ENCODE peak calls at places on chromosomes 1 and 21, in six cellular contexts. G is stomach, U is pancreas, Z is brain microvascular endothelial cell, L is AG04449, E is cardiac muscle cell. M is an unnamed sample.

GRCh38 chr1:207045466-207045865 is 5.5 kb downstream of the YOD1 start:
- DNase-seq in U (no peak), G (no peak), L (no peak), E (no peak), Z (no peak), M (no peak)

GRCh38 chr1:56452027-56453011 is 127.0 kb downstream of the PLPP3 start:
- DNase-seq in L (no peak), G (no peak), Z (no peak), U (no peak), E (no peak), M (no peak)

GRCh38 chr1:204075116-204075636 is 2.3 kb downstream of the SOX13 start:
- DNase-seq in Z (no peak), U (no peak), E (peak), G (peak), L (no peak), M (no peak)

GRCh38 chr1:157490337-157491165 is 61.8 kb downstream of the FCRL5 start:
- DNase-seq in L (no peak), E (peak), U (peak), Z (peak), G (peak), M (no peak)

GRCh38 chr1:150560986-150561829 is 12.0 kb downstream of the ADAMTSL4 start:
- DNase-seq in G (peak), E (peak), Z (peak), U (peak), L (peak), M (peak)

GRCh38 chr1:183739640-183740385 is 65.1 kb upstream of the RGL1 start:
- DNase-seq in Z (no peak), G (no peak), U (no peak), E (no peak), L (no peak), M (no peak)

GRCh38 chr1:168223681-168224515 is 1.9 kb upstream of the SFT2D2 start:
- DNase-seq in L (no peak), Z (no peak), G (no peak), U (no peak), E (no peak), M (no peak)

GRCh38 chr1:197356723-197357533 is 88.9 kb downstream of the CRB1 start:
- DNase-seq in Z (peak), L (no peak), G (no peak), U (peak), E (peak), M (peak)

GRCh38 chr1:54542962-54543539 is 5.0 kb upstream of the ACOT11 start:
- DNase-seq in E (no peak), G (no peak), L (no peak), U (no peak), Z (no peak), M (no peak)

GRCh38 chr1:9078035-9078948 is 8.9 kb upstream of the SLC2A5 start:
- DNase-seq in E (no peak), L (no peak), U (no peak), G (no peak), Z (peak), M (no peak)

GRCh38 chr1:8427493-8427892 is 109.6 kb downstream of the SLC45A1 start:
- DNase-seq in Z (no peak), E (no peak), U (no peak), L (no peak), G (no peak), M (no peak)

GRCh38 chr1:22420456-22421053 is 31.1 kb upstream of the ZBTB40 start:
- DNase-seq in G (peak), L (no peak), E (peak), Z (peak), U (peak), M (no peak)

GRCh38 chr1:226033599-226034390 is 28.7 kb upstream of the H3-3A start:
- DNase-seq in E (no peak), G (no peak), L (no peak), Z (no peak), U (no peak), M (no peak)

GRCh38 chr21:42452401-42453018 is 43.5 kb downstream of the RSPH1 start:
- DNase-seq in G (no peak), E (no peak), L (no peak), Z (no peak), U (no peak), M (no peak)

GRCh38 chr1:203402609-203403337 is 51.9 kb upstream of the FMOD start:
- DNase-seq in L (no peak), U (no peak), E (no peak), G (no peak), Z (peak), M (peak)

GRCh38 chr1:96522927-96523326 is 198.7 kb upstream of the PTBP2 start:
- DNase-seq in Z (no peak), E (no peak), L (no peak), U (no peak), G (no peak), M (no peak)

GRCh38 chr1:182909578-182909977 is 43.4 kb downstream of the SHCBP1L start:
- DNase-seq in U (no peak), G (no peak), L (no peak), Z (no peak), E (no peak), M (no peak)

GRCh38 chr1:8674912-8675311 is 142.5 kb downstream of the RERE start:
- DNase-seq in Z (no peak), L (no peak), U (no peak), E (no peak), G (no peak), M (no peak)

GRCh38 chr1:17475729-17476128 is 36.3 kb upstream of the RCC2 start:
- DNase-seq in G (no peak), E (no peak), U (no peak), L (peak), Z (peak), M (peak)

GRCh38 chr1:7471836-7472235 is 299.3 kb upstream of the VAMP3 start:
- DNase-seq in G (no peak), U (no peak), E (no peak), L (peak), Z (no peak), M (no peak)

GRCh38 chr1:187877220-187877619 is 1048.5 kb downstream of the PLA2G4A start:
- DNase-seq in U (no peak), L (no peak), E (no peak), Z (no peak), G (no peak), M (no peak)

GRCh38 chr1:112743174-112744018 is 28.3 kb upstream of the PPM1J start:
- DNase-seq in Z (peak), E (no peak), U (no peak), G (no peak), L (no peak), M (no peak)
- H3K4me3 ChIP-seq in Z (peak), E (no peak), U (no peak), G (peak), L (peak), M (peak)

GRCh38 chr1:109264379-109264755 is 15.0 kb downstream of the CELSR2 start:
- DNase-seq in L (no peak), G (no peak), U (no peak), E (no peak), Z (no peak), M (no peak)

GRCh38 chr1:109263234-109263596 is 13.9 kb downstream of the CELSR2 start:
- DNase-seq in U (no peak), E (no peak), G (no peak), L (no peak), Z (no peak), M (no peak)

GRCh38 chr1:109265016-109265415 is 15.7 kb downstream of the CELSR2 start:
- DNase-seq in E (no peak), Z (no peak), U (no peak), G (no peak), L (no peak), M (no peak)

GRCh38 chr1:109262231-109263010 is 13.1 kb downstream of the CELSR2 start:
- DNase-seq in U (no peak), Z (no peak), G (no peak), L (no peak), E (no peak), M (no peak)

GRCh38 chr1:109263597-109264378 is 14.4 kb downstream of the CELSR2 start:
- DNase-seq in G (peak), L (no peak), U (peak), E (peak), Z (peak), M (no peak)
- TF ChIP-seq CTCF in G (peak), L (peak), U (peak), E (peak), Z (peak), M (peak)

GRCh38 chr1:170661646-170662411 is 2.1 kb upstream of the PRRX1 start:
- DNase-seq in E (peak), L (no peak), G (no peak), Z (peak), U (no peak), M (no peak)
- H3K4me3 ChIP-seq in E (peak), L (peak), G (peak), Z (peak), U (no peak), M (peak)

GRCh38 chr1:63082754-63083153 is 239.6 kb upstream of the FOXD3 start:
- DNase-seq in G (no peak), L (no peak), U (no peak), E (no peak), Z (no peak), M (no peak)

DNA sequence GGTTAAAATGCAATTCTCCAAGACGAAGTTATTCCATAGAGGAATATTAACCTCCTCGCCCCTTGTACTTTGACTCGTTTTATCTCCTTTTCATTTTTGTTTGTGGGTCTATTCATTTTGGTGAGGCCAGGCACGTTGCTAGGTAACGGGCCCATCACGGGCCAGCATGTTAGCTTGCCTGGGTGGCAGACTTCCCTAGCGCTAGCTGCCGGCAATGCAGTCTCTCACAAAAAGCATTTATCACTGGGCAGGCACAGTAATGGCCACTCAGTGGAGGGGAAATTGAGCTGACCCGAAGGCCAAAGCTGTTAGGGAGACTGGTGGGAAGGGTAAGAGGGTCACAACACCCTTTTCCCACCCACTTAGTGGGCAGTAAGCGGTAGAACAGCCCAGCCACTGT is 234.4 kb upstream of the FOXD3 start:
- DNase-seq in G (no peak), U (no peak), L (no peak), Z (peak), E (peak), M (no peak)
- TF ChIP-seq CTCF in G (no peak), U (no peak), L (no peak), Z (peak), E (peak), M (no peak)

GRCh38 chr1:23593556-23594148 is 34.4 kb upstream of the ID3 start:
- DNase-seq in G (no peak), Z (no peak), E (no peak), U (peak), L (no peak), M (no peak)
- H3K4me3 ChIP-seq in G (no peak), Z (no peak), E (no peak), U (no peak), L (no peak), M (no peak)

DNA sequence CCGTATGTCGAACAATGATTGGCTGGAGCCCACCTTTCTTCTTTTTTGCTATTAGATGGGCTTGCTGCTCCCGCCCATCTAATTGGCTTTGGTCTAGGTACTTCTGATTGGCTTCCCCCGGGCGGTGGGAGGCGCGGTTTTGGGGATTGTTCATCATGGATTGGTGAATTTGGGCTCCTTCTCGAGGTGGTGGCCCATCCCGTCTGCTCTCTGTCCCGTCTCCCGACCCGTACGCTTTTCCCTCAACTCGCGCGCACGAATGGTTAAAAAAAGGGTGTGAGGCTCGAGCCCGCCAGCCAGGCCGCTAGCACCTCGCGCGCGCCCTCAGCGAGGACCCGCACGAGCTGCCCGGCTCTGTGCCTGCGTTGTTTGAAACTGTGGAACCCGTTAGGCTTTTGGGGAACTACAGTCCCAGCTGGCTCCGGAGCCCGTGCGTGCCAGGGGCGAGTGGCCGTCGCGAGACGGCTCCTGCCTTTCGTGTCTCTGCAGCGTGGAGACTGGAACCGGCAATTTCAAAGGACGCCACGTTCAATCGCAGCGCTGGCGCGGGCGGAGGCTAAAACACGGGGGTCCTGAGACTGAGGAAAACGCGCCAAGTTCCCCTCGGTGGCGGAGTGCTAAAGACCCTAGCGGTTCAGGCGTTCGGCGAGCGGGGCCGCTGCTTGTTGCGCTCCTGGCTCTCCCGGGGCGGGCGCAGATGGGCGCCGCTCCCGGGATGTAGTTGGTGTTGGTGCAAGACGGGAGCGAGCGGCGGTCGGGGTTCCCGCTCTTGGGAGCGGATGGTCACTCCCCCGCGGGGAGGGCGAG is at the start of gene USP1:
- DNase-seq in L (peak), Z (peak), E (peak), G (peak), U (peak), M (peak)
- TF ChIP-seq CTCF in L (no peak), Z (peak), E (no peak), G (no peak), U (no peak), M (no peak)

GRCh38 chr1:234656070-234656875 is 46.3 kb upstream of the IRF2BP2 start:
- DNase-seq in L (no peak), E (no peak), G (no peak), U (no peak), Z (no peak), M (peak)
- H3K4me3 ChIP-seq in L (no peak), E (no peak), G (no peak), U (no peak), Z (peak), M (peak)

M was measured in AG09309.